ENCODE peak calls at places on chromosomes 13 and 19, in seven cellular contexts. C is GM04503; D is ureter; Q is WERI-Rb-1; U is effector memory CD8-positive, alpha-beta T cell; R is left kidney; N is foreskin fibroblast. A is an unnamed sample.

GRCh38 chr19:53538378-53539109 is 599 bp downstream of the ZNF331 start:
- DNase-seq in C (no peak), D (no peak), Q (no peak), U (no peak), R (peak; percentile 13), N (no peak), A (no peak)

GRCh38 chr19:45468803-45469131 is 971 bp downstream of the FOSB start:
- DNase-seq in C (no peak), D (no peak), Q (no peak), U (no peak), R (no peak), N (no peak), A (no peak)

GRCh38 chr19:6228523-6229215 is 51.1 kb downstream of the MLLT1 start:
- DNase-seq in C (no peak), D (peak; percentile 45), Q (no peak), U (no peak), R (peak; percentile 83), N (no peak), A (peak; percentile 40)

GRCh38 chr19:15584541-15585115 is 30.4 kb upstream of the CYP4F8 start:
- DNase-seq in C (no peak), D (peak; percentile 85), Q (peak; percentile 80), U (peak; percentile 83), R (peak; percentile 91), N (peak; percentile 23), A (peak; percentile 56)

GRCh38 chr13:54016548-54016947 is 987.9 kb downstream of the OLFM4 start:
- DNase-seq in C (no peak), D (no peak), Q (no peak), U (no peak), R (no peak), N (no peak), A (no peak)

GRCh38 chr13:74550039-74550438 is 415.8 kb upstream of the KLF12 start:
- DNase-seq in C (peak; percentile 9), D (no peak), Q (no peak), U (no peak), R (no peak), N (no peak), A (peak; percentile 3)

GRCh38 chr13:60351326-60351725 is 45.7 kb upstream of the TDRD3 start:
- DNase-seq in C (peak; percentile 53), D (no peak), Q (no peak), U (no peak), R (peak; percentile 70), N (peak; percentile 54), A (peak; percentile 77)

GRCh38 chr19:45498411-45499195 is at the start of gene PPM1N:
- DNase-seq in C (no peak), D (no peak), Q (peak; percentile 86), U (peak; percentile 70), R (peak; percentile 40), N (no peak), A (peak; percentile 25)

GRCh38 chr19:34317311-34317927 is 47.6 kb upstream of the GPI start:
- DNase-seq in C (no peak), D (no peak), Q (no peak), U (no peak), R (peak; percentile 64), N (no peak), A (no peak)

GRCh38 chr13:40116008-40116407 is 460.5 kb downstream of the COG6 start:
- DNase-seq in C (no peak), D (peak; percentile 46), Q (no peak), U (peak; percentile 35), R (peak; percentile 45), N (peak; percentile 54), A (peak; percentile 76)

GRCh38 chr19:47377208-47377701 is 28.1 kb downstream of the DHX34 start:
- DNase-seq in C (no peak), D (no peak), Q (no peak), U (no peak), R (no peak), N (no peak), A (no peak)

A was measured in EH.